ENCODE peak calls at places on chromosomes 7 and 10, in ten cellular contexts. H, N, J, S, Z, X, E, B, T and G are unnamed samples.

GRCh38 chr10:92130622-92131270 is 160.1 kb downstream of the CPEB3 start:
- DNase-seq in H (no peak), N (no peak), J (no peak), S (no peak), Z (no peak), X (no peak), E (no peak), B (no peak), T (no peak), G (no peak)

GRCh38 chr7:2698581-2699288 is 10.7 kb downstream of the AMZ1 start:
- DNase-seq in H (peak; percentile 57), N (peak; percentile 62), J (peak; percentile 54), S (peak; percentile 94), Z (peak; percentile 42), X (peak; percentile 95), E (no peak), B (peak; percentile 42), T (peak; percentile 49), G (peak; percentile 79)

GRCh38 chr7:137606061-137606674 is 240.6 kb downstream of the DGKI start:
- DNase-seq in H (no peak), N (no peak), J (no peak), S (no peak), Z (no peak), X (no peak), E (peak; percentile 71), B (no peak), T (no peak), G (no peak)

GRCh38 chr7:77335581-77335980 is 80.6 kb downstream of the GSAP start:
- DNase-seq in H (no peak), N (no peak), J (no peak), S (no peak), Z (no peak), X (no peak), E (no peak), B (no peak), T (no peak), G (no peak)

GRCh38 chr10:88493676-88494483 is 89.2 kb downstream of the RNLS start:
- DNase-seq in H (no peak), N (no peak), J (no peak), S (no peak), Z (no peak), X (peak; percentile 5), E (peak; percentile 49), B (no peak), T (no peak), G (no peak)

GRCh38 chr7:116025098-116025809 is 5.3 kb downstream of the TFEC start:
- DNase-seq in H (no peak), N (no peak), J (no peak), S (no peak), Z (no peak), X (no peak), E (peak; percentile 22), B (no peak), T (no peak), G (no peak)

GRCh38 chr10:119806334-119807130 is 66.1 kb downstream of the MCMBP start:
- DNase-seq in H (no peak), N (no peak), J (no peak), S (no peak), Z (no peak), X (no peak), E (no peak), B (no peak), T (no peak), G (no peak)

GRCh38 chr10:119207713-119208552 is 562 bp downstream of the GRK5 start:
- DNase-seq in H (no peak), N (peak; percentile 32), J (peak; percentile 41), S (peak; percentile 59), Z (peak; percentile 33), X (peak; percentile 21), E (peak; percentile 73), B (peak; percentile 22), T (no peak), G (peak; percentile 52)

GRCh38 chr7:24427048-24427447 is 143.1 kb downstream of the NPY start:
- DNase-seq in H (no peak), N (no peak), J (no peak), S (no peak), Z (no peak), X (no peak), E (no peak), B (no peak), T (no peak), G (no peak)

GRCh38 chr10:127968659-127969058 is 61.8 kb downstream of the PTPRE start:
- DNase-seq in H (no peak), N (no peak), J (no peak), S (no peak), Z (no peak), X (no peak), E (peak; percentile 79), B (no peak), T (no peak), G (no peak)

GRCh38 chr10:127148066-127148932 is 48.1 kb downstream of the INSYN2A start:
- DNase-seq in H (no peak), N (no peak), J (no peak), S (no peak), Z (no peak), X (no peak), E (peak; percentile 84), B (no peak), T (no peak), G (no peak)